ENCODE peak calls at places on chromosomes 16 and 17, in seven cellular contexts. Q, H, J, U, L, B and A are unnamed samples. For H3K4me1, the result is how much of the 10 kb centered on the place peaks cover.

GRCh38 chr16:14071576-14072271 is 605 bp downstream of the MRTFB start:
- DNase-seq in Q (no peak), H (peak), J (peak), U (no peak), L (peak), B (peak), A (no peak)

GRCh38 chr16:46690281-46691178 is 1.1 kb downstream of the ORC6 start:
- DNase-seq in Q (no peak), H (no peak), J (no peak), U (no peak), L (no peak), B (peak), A (no peak)

GRCh38 chr16:79876332-79876730 is 275.8 kb upstream of the MAF start:
- DNase-seq in Q (no peak), H (no peak), J (no peak), U (no peak), L (no peak), B (no peak), A (no peak)

GRCh38 chr16:2860826-2861567 is 3.0 kb upstream of the PRSS22 start:
- DNase-seq in Q (no peak), H (no peak), J (peak), U (no peak), L (no peak), B (peak), A (no peak)

GRCh38 chr17:6092182-6092922 is 22.2 kb downstream of the WSCD1 start:
- DNase-seq in Q (no peak), H (no peak), J (no peak), U (no peak), L (no peak), B (no peak), A (no peak)

GRCh38 chr17:45235071-45236001 is 13.7 kb downstream of the FMNL1 start:
- DNase-seq in Q (peak), H (peak), J (peak), U (peak), L (peak), B (peak), A (peak)

GRCh38 chr16:20072524-20073202 is 1.0 kb downstream of the GPR139 start:
- DNase-seq in Q (no peak), H (no peak), J (no peak), U (no peak), L (no peak), B (no peak), A (no peak)

GRCh38 chr17:49597928-49598655 is 22.4 kb downstream of the NXPH3 start:
- DNase-seq in Q (no peak), H (no peak), J (no peak), U (no peak), L (no peak), B (no peak), A (no peak)

GRCh38 chr16:53257001-53257400 is 177.3 kb upstream of the RBL2 start:
- DNase-seq in Q (no peak), H (no peak), J (peak), U (no peak), L (peak), B (peak), A (no peak)

GRCh38 chr16:67551972-67552371 is 10.4 kb upstream of the CTCF start:
- DNase-seq in Q (no peak), H (no peak), J (no peak), U (no peak), L (no peak), B (no peak), A (no peak)

GRCh38 chr16:74680681-74681080 is 14.0 kb upstream of the RFWD3 start:
- DNase-seq in Q (no peak), H (no peak), J (no peak), U (no peak), L (no peak), B (no peak), A (no peak)

GRCh38 chr17:82016061-82016874 is 6.4 kb downstream of the CENPX start:
- DNase-seq in Q (no peak), H (no peak), J (no peak), U (no peak), L (no peak), B (no peak), A (no peak)

GRCh38 chr17:75048396-75048933 is 1.4 kb downstream of the KCTD2 start:
- DNase-seq in Q (no peak), H (no peak), J (no peak), U (peak), L (no peak), B (peak), A (no peak)

GRCh38 chr17:4405038-4405669 is 28.6 kb upstream of the SPNS3 start:
- DNase-seq in Q (no peak), H (no peak), J (no peak), U (no peak), L (no peak), B (no peak), A (no peak)

GRCh38 chr16:52861614-52862022 is 191.1 kb downstream of the CHD9NB start:
- DNase-seq in Q (no peak), H (no peak), J (peak), U (no peak), L (peak), B (peak), A (peak)

GRCh38 chr16:50643192-50643591 is 37.9 kb downstream of the SNX20 start:
- DNase-seq in Q (no peak), H (no peak), J (no peak), U (no peak), L (no peak), B (no peak), A (no peak)

GRCh38 chr17:82257473-82257872 is 16.0 kb downstream of the CSNK1D start:
- DNase-seq in Q (no peak), H (no peak), J (peak), U (peak), L (peak), B (no peak), A (no peak)

GRCh38 chr17:78766225-78766624 is 15.8 kb downstream of the CYTH1 start:
- DNase-seq in Q (no peak), H (no peak), J (peak), U (no peak), L (no peak), B (peak), A (no peak)

GRCh38 chr17:78764871-78765270 is 17.2 kb downstream of the CYTH1 start:
- DNase-seq in Q (no peak), H (no peak), J (no peak), U (no peak), L (no peak), B (no peak), A (no peak)

GRCh38 chr17:78765821-78766220 is 16.3 kb downstream of the CYTH1 start:
- DNase-seq in Q (no peak), H (no peak), J (no peak), U (no peak), L (no peak), B (no peak), A (no peak)

GRCh38 chr17:78767806-78768205 is 14.3 kb downstream of the CYTH1 start:
- DNase-seq in Q (no peak), H (peak), J (no peak), U (no peak), L (peak), B (peak), A (no peak)

GRCh38 chr17:78766743-78767294 is 15.3 kb downstream of the CYTH1 start:
- DNase-seq in Q (no peak), H (peak), J (no peak), U (no peak), L (no peak), B (no peak), A (no peak)
- H3K4me3 ChIP-seq in Q (no peak), H (no peak), J (no peak), U (no peak), L (no peak), B (no peak), A (no peak)

GRCh38 chr17:79714746-79715145 is 16.0 kb upstream of the ENPP7 start:
- DNase-seq in Q (no peak), H (no peak), J (no peak), U (no peak), L (no peak), B (no peak), A (no peak)

GRCh38 chr17:79713391-79713790 is 17.4 kb upstream of the ENPP7 start:
- DNase-seq in Q (no peak), H (no peak), J (no peak), U (no peak), L (no peak), B (no peak), A (no peak)

GRCh38 chr17:79707931-79708891 is 22.5 kb upstream of the ENPP7 start:
- DNase-seq in Q (no peak), H (peak), J (peak), U (peak), L (peak), B (peak), A (no peak)

GRCh38 chr17:79714129-79714528 is 16.6 kb upstream of the ENPP7 start:
- DNase-seq in Q (no peak), H (no peak), J (no peak), U (no peak), L (no peak), B (no peak), A (no peak)

GRCh38 chr17:79711715-79712305 is 18.9 kb upstream of the ENPP7 start:
- DNase-seq in Q (no peak), H (peak), J (no peak), U (no peak), L (no peak), B (peak), A (no peak)
- H3K4me1 ChIP-seq in Q (under half), H (under half), J (under half), U (under half), L (under half), B (under half), A (under half)

GRCh38 chr17:80454557-80455327 is 21.7 kb downstream of the NPTX1 start:
- DNase-seq in Q (peak), H (peak), J (peak), U (peak), L (peak), B (peak), A (peak)

GRCh38 chr17:80456465-80457235 is 19.8 kb downstream of the NPTX1 start:
- DNase-seq in Q (peak), H (no peak), J (no peak), U (no peak), L (no peak), B (no peak), A (no peak)

GRCh38 chr17:80457236-80457856 is 19.1 kb downstream of the NPTX1 start:
- DNase-seq in Q (no peak), H (no peak), J (no peak), U (no peak), L (no peak), B (peak), A (no peak)

GRCh38 chr17:80455328-80455710 is 21.1 kb downstream of the NPTX1 start:
- DNase-seq in Q (peak), H (no peak), J (no peak), U (peak), L (peak), B (peak), A (no peak)

DNA sequence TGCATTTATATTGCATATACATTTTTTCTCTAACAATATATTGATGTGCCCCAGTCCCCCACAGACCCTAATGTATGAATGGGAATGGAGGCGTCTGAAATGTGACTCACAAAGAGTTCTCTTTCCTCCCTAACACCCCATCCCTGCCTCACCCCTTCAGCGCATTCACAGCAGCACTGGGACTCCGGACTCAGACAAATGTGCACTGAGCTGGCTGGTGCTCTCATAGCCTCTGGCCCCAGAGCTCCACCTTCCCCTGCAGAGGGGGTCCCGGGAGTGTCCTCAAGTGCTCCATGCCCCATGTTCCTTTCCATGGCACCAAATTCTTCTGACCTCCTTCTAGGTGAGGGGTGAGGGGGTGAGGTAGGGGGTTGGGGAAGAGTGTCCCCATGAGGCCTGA is 20.6 kb downstream of the NPTX1 start:
- DNase-seq in Q (no peak), H (no peak), J (no peak), U (no peak), L (no peak), B (no peak), A (no peak)
- H3K4me3 ChIP-seq in Q (peak), H (no peak), J (peak), U (peak), L (no peak), B (peak), A (no peak)

GRCh38 chr16:88303405-88303804 is 79.4 kb upstream of the ZNF469 start:
- DNase-seq in Q (no peak), H (no peak), J (no peak), U (no peak), L (no peak), B (no peak), A (no peak)

GRCh38 chr16:88305176-88305575 is 77.6 kb upstream of the ZNF469 start:
- DNase-seq in Q (no peak), H (no peak), J (no peak), U (no peak), L (no peak), B (no peak), A (no peak)

GRCh38 chr16:88302666-88303065 is 80.1 kb upstream of the ZNF469 start:
- DNase-seq in Q (no peak), H (no peak), J (no peak), U (no peak), L (no peak), B (no peak), A (no peak)

GRCh38 chr16:88306411-88306810 is 76.3 kb upstream of the ZNF469 start:
- DNase-seq in Q (no peak), H (no peak), J (no peak), U (no peak), L (no peak), B (no peak), A (no peak)

GRCh38 chr16:88303890-88304819 is 78.6 kb upstream of the ZNF469 start:
- DNase-seq in Q (no peak), H (no peak), J (peak), U (no peak), L (no peak), B (peak), A (no peak)
- H3K4me1 ChIP-seq in Q (under half), H (under half), J (half or more), U (under half), L (under half), B (under half), A (under half)

GRCh38 chr17:77439382-77440013 is 298.7 kb downstream of the SEC14L1 start:
- DNase-seq in Q (no peak), H (no peak), J (no peak), U (no peak), L (no peak), B (no peak), A (no peak)

GRCh38 chr17:77438241-77439204 is 297.8 kb downstream of the SEC14L1 start:
- DNase-seq in Q (no peak), H (no peak), J (no peak), U (no peak), L (no peak), B (no peak), A (no peak)

GRCh38 chr17:77441130-77441920 is 300.6 kb downstream of the SEC14L1 start:
- DNase-seq in Q (no peak), H (no peak), J (no peak), U (no peak), L (no peak), B (no peak), A (no peak)

GRCh38 chr17:77442976-77443742 is 302.4 kb downstream of the SEC14L1 start:
- DNase-seq in Q (no peak), H (no peak), J (no peak), U (no peak), L (no peak), B (no peak), A (no peak)

DNA sequence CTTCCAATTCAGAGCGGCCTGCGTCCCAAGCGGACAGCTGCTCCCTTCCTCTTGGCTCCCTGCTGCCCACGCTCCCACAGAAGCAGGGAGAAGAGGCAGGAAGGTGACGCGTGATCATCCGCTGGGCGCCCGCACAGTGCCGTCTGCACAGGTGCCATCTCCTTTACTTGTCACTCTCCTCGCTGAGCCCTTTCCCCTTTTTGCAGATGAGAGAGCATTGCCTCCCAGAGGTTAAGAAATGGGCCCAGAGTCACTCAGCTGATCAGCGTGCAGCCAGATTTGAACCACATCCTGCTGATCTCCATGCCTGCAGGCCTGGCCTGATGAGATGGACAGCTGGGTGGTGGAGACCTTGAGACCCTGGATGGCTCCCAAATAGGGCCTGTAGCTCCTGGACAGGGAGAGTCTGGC is 299.8 kb downstream of the SEC14L1 start:
- DNase-seq in Q (no peak), H (no peak), J (no peak), U (no peak), L (no peak), B (no peak), A (no peak)
- H3K4me3 ChIP-seq in Q (no peak), H (no peak), J (no peak), U (no peak), L (no peak), B (no peak), A (no peak)

GRCh38 chr17:79844869-79845600 is 5.8 kb upstream of the CBX4 start:
- DNase-seq in Q (no peak), H (no peak), J (no peak), U (peak), L (peak), B (peak), A (no peak)

GRCh38 chr17:79842656-79843474 is 3.6 kb upstream of the CBX4 start:
- DNase-seq in Q (no peak), H (no peak), J (no peak), U (no peak), L (no peak), B (peak), A (no peak)

GRCh38 chr17:79845601-79845949 is 6.3 kb upstream of the CBX4 start:
- DNase-seq in Q (no peak), H (no peak), J (no peak), U (no peak), L (no peak), B (no peak), A (no peak)

GRCh38 chr17:79843475-79843916 is 4.3 kb upstream of the CBX4 start:
- DNase-seq in Q (no peak), H (no peak), J (no peak), U (no peak), L (no peak), B (no peak), A (no peak)

DNA sequence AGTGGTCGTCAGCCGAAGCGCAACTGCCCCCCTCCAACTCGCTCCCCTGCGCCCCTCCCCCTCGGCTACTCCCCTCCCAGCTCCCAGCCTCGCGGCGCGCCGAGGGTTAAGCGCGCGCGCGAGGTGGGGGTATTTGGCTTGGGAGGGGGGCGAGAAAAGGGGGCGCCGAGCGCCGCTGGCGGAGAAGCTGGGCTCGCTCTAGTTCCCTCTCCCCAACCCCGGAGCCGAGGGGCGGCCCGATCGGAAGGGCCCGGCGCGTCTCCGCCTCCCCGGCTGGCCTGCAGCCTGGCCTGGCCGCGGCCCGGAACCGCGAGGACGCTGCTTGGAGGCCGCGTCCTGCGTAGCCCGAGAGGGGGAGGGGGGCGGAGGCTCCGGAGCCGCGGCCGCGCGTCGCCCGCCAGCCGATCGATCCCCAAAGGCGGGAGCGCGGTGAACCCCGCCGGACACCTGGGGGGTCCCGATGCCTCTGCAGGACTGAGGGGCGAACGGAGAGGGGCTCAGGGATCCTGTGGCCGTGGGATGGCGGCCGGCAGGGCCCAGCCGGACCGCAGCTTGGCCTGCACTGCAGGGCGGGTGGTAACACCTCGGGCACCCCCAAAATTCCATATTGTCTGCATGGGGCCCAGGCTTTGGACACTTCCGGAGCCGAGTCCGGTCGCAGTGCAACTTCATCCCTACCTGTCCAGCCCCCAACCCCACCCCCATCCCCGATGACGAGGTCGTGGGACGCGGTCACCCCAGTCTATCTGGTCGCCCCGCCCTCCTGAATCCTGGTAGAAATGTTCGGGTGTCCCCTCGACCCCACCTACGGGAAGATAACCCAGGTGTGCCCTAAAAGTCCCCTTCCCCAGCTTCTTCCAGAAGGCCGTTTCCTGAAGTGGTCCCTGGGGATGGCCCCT is 4.9 kb upstream of the CBX4 start:
- DNase-seq in Q (no peak), H (no peak), J (peak), U (peak), L (no peak), B (peak), A (no peak)
- H3K4me1 ChIP-seq in Q (under half), H (under half), J (under half), U (half or more), L (under half), B (under half), A (under half)